ENCODE peak calls at places on chromosomes 6 and 20, in six cellular contexts. O, R, X, P, Z and Q are unnamed samples.

GRCh38 chr20:44540834-44541233 is 19.0 kb upstream of the SERINC3 start:
- DNase-seq in O (no peak), R (no peak), X (no peak), P (no peak), Z (no peak), Q (no peak)

GRCh38 chr6:156599367-156599766 is 177.8 kb upstream of the ARID1B start:
- DNase-seq in O (no peak), R (no peak), X (no peak), P (no peak), Z (no peak), Q (no peak)

GRCh38 chr6:15774011-15774410 is 111.2 kb upstream of the DTNBP1 start:
- DNase-seq in O (no peak), R (no peak), X (no peak), P (no peak), Z (no peak), Q (no peak)

GRCh38 chr6:3849681-3850450 is 693 bp downstream of the FAM50B start:
- DNase-seq in O (no peak), R (no peak), X (peak; percentile 34), P (peak; percentile 57), Z (no peak), Q (no peak)

GRCh38 chr6:64146094-64146493 is 510.5 kb downstream of the PHF3 start:
- DNase-seq in O (no peak), R (no peak), X (no peak), P (no peak), Z (no peak), Q (no peak)

GRCh38 chr6:31805939-31806469 is 762 bp downstream of the LSM2 start:
- DNase-seq in O (no peak), R (no peak), X (no peak), P (no peak), Z (no peak), Q (no peak)

GRCh38 chr6:167098825-167099225 is 24.1 kb upstream of the CCR6 start:
- DNase-seq in O (no peak), R (no peak), X (no peak), P (no peak), Z (no peak), Q (no peak)

GRCh38 chr6:151998784-151999183 is 191.3 kb downstream of the ESR1 start:
- DNase-seq in O (no peak), R (no peak), X (no peak), P (no peak), Z (no peak), Q (no peak)

GRCh38 chr6:37256692-37257319 is 766 bp upstream of the TBC1D22B start:
- DNase-seq in O (no peak), R (no peak), X (no peak), P (no peak), Z (peak; percentile 11), Q (peak; percentile 38)

GRCh38 chr6:117463762-117464665 is 18.5 kb upstream of the DCBLD1 start:
- DNase-seq in O (no peak), R (no peak), X (no peak), P (no peak), Z (no peak), Q (no peak)

GRCh38 chr6:506920-507523 is 115.5 kb downstream of the IRF4 start:
- DNase-seq in O (no peak), R (no peak), X (no peak), P (no peak), Z (no peak), Q (no peak)
- H3K4me1 ChIP-seq in O (no peaks in the 10 kb centered on the region), R (no peaks in the 10 kb centered on the region), X (no peaks in the 10 kb centered on the region), P (no peaks in the 10 kb centered on the region), Z (no peaks in the 10 kb centered on the region), Q (peaks cover 4% of the 10 kb centered on the region)

GRCh38 chr20:64077541-64077875 is 1.8 kb downstream of the RGS19 start:
- DNase-seq in O (no peak), R (no peak), X (no peak), P (no peak), Z (no peak), Q (no peak)

GRCh38 chr20:64077876-64078551 is 1.3 kb downstream of the RGS19 start:
- DNase-seq in O (no peak), R (no peak), X (peak; percentile 41), P (no peak), Z (no peak), Q (no peak)

GRCh38 chr20:64080013-64080812 is at the start of gene OPRL1:
- DNase-seq in O (no peak), R (no peak), X (no peak), P (no peak), Z (peak; percentile 54), Q (no peak)

GRCh38 chr20:64079273-64080012 is at the start of gene RGS19:
- DNase-seq in O (no peak), R (no peak), X (peak; percentile 82), P (peak; percentile 82), Z (peak; percentile 92), Q (peak; percentile 86)

DNA sequence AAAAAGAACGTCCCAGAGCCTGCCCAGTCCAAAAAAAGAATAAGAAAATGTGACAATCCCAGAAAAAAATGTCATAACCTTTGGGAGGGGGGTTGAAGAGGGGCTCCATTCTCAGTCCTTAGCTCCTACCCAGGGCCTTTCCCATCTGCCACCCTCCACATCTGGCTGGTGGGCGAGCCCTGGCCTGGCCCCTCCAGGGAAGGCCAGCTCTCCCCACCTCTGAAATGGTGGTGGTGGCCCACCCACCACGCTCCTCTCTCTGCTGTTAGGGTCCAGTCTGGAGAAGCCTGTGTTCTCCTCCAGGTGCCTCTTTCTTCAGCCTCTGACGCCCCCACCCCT is 415 bp downstream of the RGS19 start:
- DNase-seq in O (no peak), R (no peak), X (no peak), P (no peak), Z (no peak), Q (no peak)
- H3K4me3 ChIP-seq in O (peak overlapping the region; percentile 89), R (peak overlapping the region; percentile 89), X (peak overlapping the region; percentile 81), P (peak overlapping the region; percentile 27), Z (peak overlapping the region; percentile 77), Q (peak overlapping the region; percentile 82)

DNA sequence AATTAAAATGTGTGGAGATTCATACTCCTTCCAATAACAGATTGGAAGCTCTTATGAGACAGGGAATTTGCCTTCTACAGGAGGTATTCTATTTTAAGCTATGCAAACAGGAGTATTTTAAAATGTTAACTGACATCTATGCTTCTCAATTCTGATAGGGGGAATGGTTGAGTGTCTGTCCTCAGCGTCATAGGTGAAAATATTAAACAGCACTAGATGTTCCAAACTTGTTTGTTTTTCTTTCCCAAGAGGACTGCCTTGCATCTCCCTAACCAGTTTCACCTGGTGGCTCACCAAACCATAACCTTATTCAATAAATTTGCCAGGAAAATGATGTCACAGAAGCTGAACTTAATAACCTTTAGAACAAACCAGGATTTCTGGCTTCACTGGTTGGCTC is 24.6 kb upstream of the ARG1 start:
- DNase-seq in O (no peak), R (no peak), X (no peak), P (no peak), Z (no peak), Q (no peak)
- H3K4me1 ChIP-seq in O (no peaks in the 10 kb centered on the region), R (no peaks in the 10 kb centered on the region), X (no peaks in the 10 kb centered on the region), P (no peaks in the 10 kb centered on the region), Z (no peaks in the 10 kb centered on the region), Q (peaks cover 8% of the 10 kb centered on the region)

DNA sequence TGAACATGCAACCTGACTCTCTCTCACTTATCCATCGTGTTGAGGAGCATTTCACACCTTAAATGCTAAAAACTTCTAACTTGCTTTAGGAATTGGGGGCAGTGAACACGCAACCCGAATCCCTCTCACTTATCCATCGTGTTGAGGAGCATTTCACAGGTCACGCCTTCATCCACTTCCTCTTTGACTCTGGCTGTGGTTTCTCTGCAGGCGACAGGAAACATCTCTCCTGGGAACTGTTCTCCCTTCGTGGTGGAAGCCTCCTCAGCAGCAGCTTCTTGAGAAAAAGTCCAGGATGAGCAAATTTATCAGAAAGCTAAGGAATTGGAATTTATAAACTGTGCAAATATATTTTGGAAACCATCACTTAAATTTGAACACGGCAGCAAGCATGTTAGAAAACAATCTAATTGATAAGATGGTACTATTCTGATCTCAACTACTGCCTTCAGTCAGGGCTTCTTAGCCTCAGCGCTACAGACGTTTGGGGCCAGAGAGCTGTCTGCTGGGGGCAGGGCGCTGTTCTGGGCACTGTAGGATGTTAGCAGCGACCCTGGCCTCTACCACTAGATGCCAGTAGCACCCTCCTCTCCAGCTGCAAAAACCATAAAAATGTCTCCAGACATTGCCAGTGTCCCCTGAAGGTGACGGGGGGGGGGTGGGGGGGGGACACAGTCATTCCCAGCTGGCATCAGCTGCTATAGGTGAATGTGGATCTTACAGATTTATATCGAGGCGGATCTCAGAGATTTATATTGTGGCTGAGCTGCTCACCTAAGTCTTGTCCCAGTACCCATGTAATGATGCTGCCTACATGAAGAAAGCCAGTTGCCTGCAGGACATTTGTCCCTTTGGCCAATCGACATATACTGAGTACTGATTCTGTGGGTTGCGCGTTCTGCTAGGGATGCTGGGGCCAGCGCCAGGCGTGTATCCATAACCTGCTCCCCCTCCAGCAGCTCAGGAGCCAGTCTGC is 26.2 kb downstream of the CTCFL start:
- DNase-seq in O (no peak), R (no peak), X (no peak), P (no peak), Z (peak; percentile 63), Q (peak; percentile 78)
- H3K4me3 ChIP-seq in O (no peak overlapping the region), R (no peak overlapping the region), X (no peak overlapping the region), P (no peak overlapping the region), Z (no peak overlapping the region), Q (no peak overlapping the region)

DNA sequence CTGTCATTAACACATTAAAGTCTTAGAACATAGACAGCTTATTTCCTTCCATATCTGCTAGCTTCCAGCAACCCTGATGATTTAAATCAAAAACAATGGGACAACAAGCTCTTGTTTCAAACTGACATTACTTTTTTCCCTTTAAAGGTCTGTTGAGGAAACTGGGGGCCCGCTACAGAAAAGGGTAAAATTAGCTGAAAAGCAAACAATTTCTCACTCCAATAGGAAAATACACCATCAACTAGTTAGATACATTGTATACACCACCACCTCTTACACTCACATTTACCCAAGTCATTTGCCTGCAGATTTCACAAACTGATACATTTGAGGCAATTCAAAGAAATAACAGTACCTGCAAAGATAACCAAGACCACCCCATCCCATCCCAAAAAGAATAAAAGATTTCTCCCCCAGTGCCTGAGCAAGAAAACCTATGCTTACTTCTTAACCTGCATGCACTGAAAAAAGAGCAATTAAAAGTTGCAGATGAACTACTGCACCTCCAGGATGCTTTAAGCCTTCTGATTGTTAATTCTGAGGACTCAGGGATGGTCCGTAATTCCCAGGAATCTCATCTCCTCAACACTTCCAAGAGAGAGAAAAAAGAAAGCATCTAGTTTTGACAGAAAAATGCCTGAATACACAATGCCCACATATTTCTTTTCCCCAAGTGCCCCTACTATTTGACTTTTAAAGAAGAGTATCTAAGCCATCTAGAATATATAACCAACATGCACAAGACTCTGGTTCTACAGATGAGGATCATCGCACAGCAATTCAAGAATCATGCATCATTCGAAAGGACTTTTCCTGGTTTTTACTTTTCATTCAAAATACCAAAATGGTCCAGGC is 5.6 kb downstream of the ZMYND8 start:
- DNase-seq in O (no peak), R (no peak), X (no peak), P (no peak), Z (peak; percentile 54), Q (no peak)
- H3K4me1 ChIP-seq in O (peaks cover 60% of the 10 kb centered on the region), R (peaks cover 87% of the 10 kb centered on the region), X (peaks cover 97% of the 10 kb centered on the region), P (peaks cover 88% of the 10 kb centered on the region), Z (peaks cover 98% of the 10 kb centered on the region), Q (peaks cover 88% of the 10 kb centered on the region)

DNA sequence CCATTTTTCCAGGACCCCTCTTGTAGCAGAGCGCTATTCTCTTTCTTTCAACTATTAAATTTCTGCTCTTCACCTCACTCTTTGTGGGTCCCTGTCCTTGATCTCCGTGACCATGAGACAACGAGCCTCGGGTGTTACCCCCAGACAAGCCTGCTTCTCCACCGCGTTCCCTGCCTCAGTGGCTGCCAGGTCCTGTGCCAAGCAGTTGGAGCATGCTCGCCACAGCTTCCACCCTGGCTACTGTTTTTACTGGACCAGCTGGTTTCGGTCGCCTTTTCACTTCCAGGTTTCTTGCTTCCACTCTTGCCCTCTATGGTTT is 5.7 kb downstream of the TP53RK start:
- DNase-seq in O (no peak), R (no peak), X (no peak), P (no peak), Z (no peak), Q (no peak)
- H3K4me3 ChIP-seq in O (peak overlapping the region; percentile 57), R (no peak overlapping the region), X (peak overlapping the region; percentile 43), P (no peak overlapping the region), Z (peak overlapping the region; percentile 43), Q (peak overlapping the region; percentile 45)